ENCODE peak calls at places on chromosomes 11 and 22, in nine cellular contexts. E is PC-3, X is endothelial cell of umbilical vein, N is GM12878, S is fibroblast of lung, J is H1, D is neural progenitor cell, P is mammary epithelial cell, L is GM23338. U is an unnamed sample.

GRCh38 chr11:70066136-70066520 is 12.0 kb upstream of the ANO1 start:
- DNase-seq in E (no peak), X (no peak), N (no peak), S (no peak), J (peak), D (no peak), P (no peak), L (no peak), U (no peak)

GRCh38 chr11:104968856-104969776 is 742 bp upstream of the CASP4 start:
- DNase-seq in E (peak), X (peak), N (no peak), S (peak), J (peak), D (peak), P (peak), L (peak), U (peak)

GRCh38 chr22:44623771-44624510 is 78.1 kb upstream of the PRR5 start:
- DNase-seq in E (peak), X (no peak), N (no peak), S (peak), J (peak), D (peak), P (no peak), L (peak), U (no peak)

GRCh38 chr11:133500435-133500834 is 31.9 kb downstream of the OPCML start:
- DNase-seq in E (no peak), X (no peak), N (no peak), S (no peak), J (peak), D (no peak), P (no peak), L (no peak), U (no peak)

GRCh38 chr22:29078036-29078868 is 5.4 kb downstream of the KREMEN1 start:
- DNase-seq in E (no peak), X (no peak), N (no peak), S (no peak), J (no peak), D (no peak), P (no peak), L (no peak), U (peak)

GRCh38 chr11:2095198-2095520 is 44.0 kb downstream of the IGF2 start:
- DNase-seq in E (no peak), X (no peak), N (no peak), S (no peak), J (no peak), D (no peak), P (no peak), L (no peak), U (no peak)

GRCh38 chr22:44887941-44888366 is 121.9 kb downstream of the PHF21B start:
- DNase-seq in E (no peak), X (no peak), N (no peak), S (no peak), J (no peak), D (no peak), P (no peak), L (no peak), U (no peak)

GRCh38 chr11:88398372-88399140 is 61.0 kb upstream of the CTSC start:
- DNase-seq in E (peak), X (peak), N (no peak), S (peak), J (no peak), D (no peak), P (peak), L (no peak), U (no peak)

GRCh38 chr22:37237371-37238268 is 6.4 kb downstream of the RAC2 start:
- DNase-seq in E (no peak), X (no peak), N (no peak), S (peak), J (no peak), D (no peak), P (no peak), L (no peak), U (no peak)

GRCh38 chr11:40338739-40339138 is 1120.7 kb downstream of the LRRC4C start:
- DNase-seq in E (peak), X (peak), N (no peak), S (peak), J (no peak), D (no peak), P (peak), L (peak), U (no peak)

GRCh38 chr11:134849833-134850232 is 437.8 kb upstream of the B3GAT1 start:
- DNase-seq in E (no peak), X (no peak), N (no peak), S (no peak), J (no peak), D (no peak), P (no peak), L (no peak), U (no peak)

GRCh38 chr11:107856180-107856980 is 2.2 kb downstream of the SLC35F2 start:
- DNase-seq in E (no peak), X (no peak), N (no peak), S (no peak), J (no peak), D (no peak), P (no peak), L (peak), U (no peak)

GRCh38 chr11:61893981-61894380 is 2.6 kb upstream of the FADS3 start:
- DNase-seq in E (peak), X (peak), N (no peak), S (peak), J (no peak), D (no peak), P (no peak), L (no peak), U (no peak)

GRCh38 chr22:44409211-44409648 is 88.8 kb downstream of the RTL6 start:
- DNase-seq in E (no peak), X (no peak), N (no peak), S (no peak), J (no peak), D (no peak), P (no peak), L (no peak), U (no peak)

GRCh38 chr11:125348704-125349635 is 147.1 kb downstream of the FEZ1 start:
- DNase-seq in E (peak), X (peak), N (no peak), S (peak), J (peak), D (peak), P (no peak), L (peak), U (peak)

GRCh38 chr22:48633996-48634836 is 1193.5 kb downstream of the BRD1 start:
- DNase-seq in E (no peak), X (no peak), N (no peak), S (no peak), J (no peak), D (no peak), P (no peak), L (no peak), U (no peak)

GRCh38 chr11:111911563-111912401 is at the start of gene CRYAB:
- DNase-seq in E (peak), X (no peak), N (no peak), S (peak), J (no peak), D (peak), P (peak), L (peak), U (no peak)

GRCh38 chr11:111633756-111634362 is 31.6 kb downstream of the SIK2 start:
- DNase-seq in E (peak), X (peak), N (peak), S (peak), J (no peak), D (no peak), P (peak), L (no peak), U (no peak)

GRCh38 chr22:48121984-48122383 is 1359.5 kb downstream of the TBC1D22A start:
- DNase-seq in E (no peak), X (no peak), N (no peak), S (no peak), J (no peak), D (no peak), P (no peak), L (no peak), U (no peak)

GRCh38 chr11:110297726-110298297 is 1.4 kb upstream of the RDX start:
- DNase-seq in E (peak), X (no peak), N (no peak), S (no peak), J (no peak), D (no peak), P (peak), L (peak), U (no peak)

GRCh38 chr11:130163346-130164220 is 4.0 kb downstream of the ST14 start:
- DNase-seq in E (peak), X (no peak), N (no peak), S (no peak), J (no peak), D (no peak), P (no peak), L (no peak), U (no peak)

GRCh38 chr22:42820075-42820763 is 36.9 kb downstream of the ARFGAP3 start:
- DNase-seq in E (peak), X (peak), N (no peak), S (peak), J (no peak), D (peak), P (peak), L (peak), U (no peak)

GRCh38 chr11:2775083-2775625 is 75.4 kb upstream of the KCNQ1OT1 start:
- DNase-seq in E (no peak), X (no peak), N (peak), S (no peak), J (no peak), D (no peak), P (no peak), L (no peak), U (peak)

GRCh38 chr22:37601540-37602442 is 6.8 kb upstream of the GGA1 start:
- DNase-seq in E (peak), X (peak), N (peak), S (peak), J (peak), D (peak), P (peak), L (peak), U (no peak)

GRCh38 chr22:20463324-20464095 is 25.9 kb upstream of the SCARF2 start:
- DNase-seq in E (no peak), X (no peak), N (no peak), S (no peak), J (no peak), D (no peak), P (no peak), L (no peak), U (peak)
- TF ChIP-seq EZH2 in E (no peak), X (no peak), N (no peak), S (no peak), J (no peak), D (no peak), P (no peak), L (no peak), U (no peak)

GRCh38 chr11:64642418-64642735 is 51.4 kb downstream of the SLC22A12 start:
- DNase-seq in E (no peak), X (no peak), N (no peak), S (no peak), J (no peak), D (no peak), P (no peak), L (no peak), U (no peak)

GRCh38 chr11:64642876-64643257 is 51.8 kb downstream of the SLC22A12 start:
- DNase-seq in E (no peak), X (no peak), N (no peak), S (no peak), J (no peak), D (peak), P (no peak), L (no peak), U (no peak)

GRCh38 chr11:64643258-64643881 is 52.4 kb downstream of the SLC22A12 start:
- DNase-seq in E (no peak), X (no peak), N (no peak), S (no peak), J (peak), D (peak), P (no peak), L (peak), U (no peak)

GRCh38 chr11:64644348-64645242 is 53.6 kb downstream of the SLC22A12 start:
- DNase-seq in E (peak), X (no peak), N (no peak), S (no peak), J (peak), D (peak), P (no peak), L (peak), U (no peak)

GRCh38 chr11:64643927-64644326 is 52.9 kb downstream of the SLC22A12 start:
- DNase-seq in E (no peak), X (no peak), N (no peak), S (no peak), J (no peak), D (no peak), P (no peak), L (no peak), U (no peak)
- TF ChIP-seq EZH2 in E (no peak), X (peak), N (no peak), S (peak), J (no peak), D (no peak), P (peak), L (no peak), U (no peak)

GRCh38 chr11:64638017-64638664 is 47.1 kb downstream of the SLC22A12 start:
- DNase-seq in E (no peak), X (no peak), N (no peak), S (no peak), J (peak), D (peak), P (no peak), L (peak), U (no peak)

GRCh38 chr11:64639885-64640284 is 48.9 kb downstream of the SLC22A12 start:
- DNase-seq in E (no peak), X (no peak), N (no peak), S (no peak), J (no peak), D (no peak), P (no peak), L (no peak), U (no peak)

GRCh38 chr11:64638829-64639228 is 47.8 kb downstream of the SLC22A12 start:
- DNase-seq in E (no peak), X (no peak), N (no peak), S (no peak), J (no peak), D (no peak), P (no peak), L (no peak), U (no peak)

GRCh38 chr11:64637346-64638016 is 46.5 kb downstream of the SLC22A12 start:
- DNase-seq in E (no peak), X (no peak), N (no peak), S (no peak), J (no peak), D (peak), P (no peak), L (no peak), U (no peak)

DNA sequence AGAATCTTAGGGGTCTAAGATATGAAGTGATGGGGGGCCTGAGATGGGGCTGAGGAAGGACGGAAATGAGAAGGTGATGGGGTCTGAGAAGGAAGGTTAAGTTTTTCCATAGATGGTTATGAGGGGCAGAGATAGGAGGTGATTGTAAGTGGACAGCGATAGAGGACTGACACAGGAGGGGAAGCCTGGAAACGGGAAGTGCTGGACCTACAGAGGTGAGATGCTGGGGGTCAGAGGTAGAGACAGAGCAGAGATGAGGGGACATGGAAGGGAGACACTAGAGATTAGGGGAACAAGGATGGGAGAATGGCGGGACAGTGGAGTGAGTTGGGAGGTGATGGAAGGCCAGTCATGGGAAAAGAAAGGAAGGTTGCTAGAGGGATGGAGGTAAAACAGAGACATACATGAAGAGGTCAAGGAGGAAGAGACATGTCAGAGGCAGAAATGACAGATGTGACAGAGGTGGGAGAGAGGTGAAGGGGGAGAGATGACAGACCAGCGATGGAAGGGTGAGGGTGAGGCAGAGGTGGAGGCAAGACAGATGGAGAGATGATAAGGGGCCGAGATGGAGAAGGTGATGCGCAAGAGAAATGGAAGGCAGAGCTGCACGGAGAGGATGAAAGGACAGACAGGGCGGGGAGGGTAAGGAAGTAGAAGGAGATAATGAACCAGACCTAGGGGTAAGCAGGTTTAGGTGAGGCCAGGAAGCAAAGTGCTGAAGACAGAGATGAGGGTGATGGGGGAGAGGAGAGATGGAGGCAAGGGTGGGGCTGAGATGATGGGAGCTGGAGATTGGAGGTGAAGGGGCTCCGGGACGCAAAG is 50.8 kb downstream of the SLC22A12 start:
- DNase-seq in E (no peak), X (no peak), N (no peak), S (no peak), J (no peak), D (no peak), P (no peak), L (no peak), U (no peak)
- TF ChIP-seq EZH2 in E (no peak), X (no peak), N (no peak), S (peak), J (peak), D (peak), P (peak), L (peak), U (peak)

DNA sequence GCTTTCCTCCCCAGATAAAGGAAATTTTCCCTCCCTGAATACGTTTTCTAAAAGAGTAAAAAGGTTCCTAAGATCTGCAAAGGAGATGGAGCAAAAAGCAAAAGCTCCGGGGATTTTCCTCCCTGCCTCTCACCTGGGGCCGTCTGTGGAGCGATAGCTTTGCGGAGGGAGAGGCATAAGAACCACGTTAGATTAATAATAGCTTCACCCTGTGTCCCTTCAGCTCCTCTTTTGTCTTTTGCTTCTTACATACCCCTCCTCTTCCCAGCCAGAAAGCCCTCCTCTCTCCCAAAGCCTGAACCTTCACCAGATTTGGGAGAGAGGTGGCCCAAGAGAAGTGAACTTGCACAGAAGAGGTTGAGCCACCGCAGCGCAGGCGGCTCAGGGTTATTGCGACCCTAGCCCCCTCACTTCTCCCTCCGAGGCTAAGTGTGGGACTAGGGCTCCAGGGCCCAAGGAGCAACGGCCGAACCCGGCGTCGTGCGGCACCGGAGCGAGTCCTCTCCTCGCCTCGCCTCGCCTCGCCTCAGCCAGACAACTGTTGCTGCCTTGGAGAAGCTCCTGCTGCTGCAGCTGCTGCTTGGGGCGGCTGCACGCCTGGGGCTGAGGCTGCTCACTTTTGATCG is 97.6 kb upstream of the HSD17B12 start:
- DNase-seq in E (no peak), X (no peak), N (no peak), S (no peak), J (peak), D (peak), P (no peak), L (peak), U (no peak)
- TF ChIP-seq EZH2 in E (no peak), X (peak), N (no peak), S (no peak), J (peak), D (peak), P (peak), L (peak), U (no peak)

GRCh38 chr11:66291303-66291705 is 390 bp upstream of the TMEM151A start:
- DNase-seq in E (no peak), X (no peak), N (no peak), S (no peak), J (peak), D (no peak), P (no peak), L (no peak), U (no peak)

GRCh38 chr11:66292543-66293332 is 1.0 kb downstream of the TMEM151A start:
- DNase-seq in E (no peak), X (no peak), N (no peak), S (no peak), J (peak), D (no peak), P (no peak), L (no peak), U (no peak)

GRCh38 chr11:66293352-66293751 is 1.7 kb downstream of the TMEM151A start:
- DNase-seq in E (no peak), X (no peak), N (no peak), S (no peak), J (no peak), D (no peak), P (no peak), L (no peak), U (no peak)

GRCh38 chr11:66290332-66290629 is 1.3 kb upstream of the YIF1A start:
- DNase-seq in E (no peak), X (no peak), N (no peak), S (no peak), J (no peak), D (no peak), P (no peak), L (no peak), U (no peak)

GRCh38 chr11:66291706-66292542 is at the start of gene TMEM151A:
- DNase-seq in E (no peak), X (no peak), N (no peak), S (no peak), J (peak), D (peak), P (no peak), L (peak), U (no peak)
- TF ChIP-seq EZH2 in E (no peak), X (peak), N (no peak), S (no peak), J (peak), D (peak), P (no peak), L (no peak), U (no peak)

DNA sequence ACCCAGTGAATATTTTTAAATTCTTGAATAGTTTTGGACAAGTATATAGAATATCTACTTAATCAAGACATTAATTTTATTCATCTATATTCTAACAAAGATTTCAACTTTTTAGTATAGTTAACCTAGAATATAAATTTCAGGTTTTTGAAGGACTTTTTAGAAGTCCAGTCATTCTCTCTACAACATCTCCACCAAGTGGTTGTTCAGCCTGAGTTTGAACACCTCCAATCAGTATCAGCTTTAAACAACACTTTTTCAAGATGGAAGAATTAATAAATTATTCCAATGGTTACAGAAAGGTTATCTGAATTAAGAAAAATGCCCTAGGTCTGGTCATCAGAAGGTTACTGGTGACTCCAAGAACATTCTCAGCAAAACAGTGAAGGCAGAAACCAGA is 31.8 kb downstream of the EIF3M start:
- DNase-seq in E (peak), X (peak), N (no peak), S (no peak), J (no peak), D (peak), P (no peak), L (peak), U (no peak)
- TF ChIP-seq EZH2 in E (no peak), X (no peak), N (no peak), S (no peak), J (no peak), D (no peak), P (no peak), L (no peak), U (no peak)

DNA sequence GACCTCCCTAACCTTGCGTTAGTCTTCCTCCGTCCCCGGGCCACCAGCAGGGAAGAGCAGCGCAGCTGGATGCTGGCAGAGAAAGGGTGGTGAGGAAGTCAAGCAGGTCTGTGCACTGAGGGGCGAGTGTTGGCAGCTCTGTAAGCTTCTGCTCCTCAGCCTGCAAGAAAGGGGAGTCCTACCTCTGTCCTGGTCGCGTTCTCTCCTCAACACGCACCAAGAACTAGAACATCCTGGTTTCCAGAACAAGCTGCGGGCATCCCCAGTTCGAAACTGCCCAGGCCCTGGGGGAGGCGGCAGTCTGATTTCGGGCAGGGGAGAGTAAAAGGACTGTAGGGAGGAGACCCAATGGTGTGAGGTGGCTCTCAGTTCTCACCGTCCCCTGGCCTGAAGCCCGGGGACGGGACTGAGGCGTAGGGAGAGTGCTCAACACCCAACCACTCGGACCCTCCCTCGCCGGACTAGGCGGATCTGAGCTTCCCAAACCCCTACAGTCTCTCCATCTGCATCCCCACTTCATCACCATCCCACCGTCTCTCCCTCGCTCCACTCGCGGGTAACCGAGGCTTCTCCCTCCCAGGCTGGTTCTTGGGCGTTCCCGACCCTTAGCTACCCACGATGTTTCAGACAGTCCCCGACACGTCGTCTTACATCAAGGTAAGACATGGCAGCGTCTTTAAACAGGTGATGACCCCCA is 7.7 kb upstream of the FLI1 start:
- DNase-seq in E (no peak), X (no peak), N (no peak), S (no peak), J (peak), D (peak), P (no peak), L (peak), U (no peak)
- TF ChIP-seq EZH2 in E (no peak), X (peak), N (peak), S (no peak), J (peak), D (peak), P (peak), L (peak), U (no peak)